ENCODE peak calls at places on chromosomes 7 and 10, in five cellular contexts. V is HFFc6; W is activated gamma-delta T cell; H is A549; O is naive thymus-derived CD4-positive, alpha-beta T cell. K is an unnamed sample.

GRCh38 chr7:127632276-127632910 is 14.5 kb upstream of the PAX4 start:
- DNase-seq in H (no peak), V (peak; percentile 74), O (no peak), W (no peak), K (no peak)

GRCh38 chr10:87734987-87735827 is 75.5 kb downstream of the PAPSS2 start:
- DNase-seq in O (no peak), H (peak; percentile 41), V (peak; percentile 40), W (no peak), K (peak; percentile 23)

GRCh38 chr7:90973146-90973545 is 291.1 kb upstream of the FZD1 start:
- DNase-seq in O (no peak), H (peak; percentile 8), V (peak; percentile 3), W (no peak), K (no peak)

GRCh38 chr10:60377955-60378354 is 11.7 kb downstream of the ANK3 start:
- DNase-seq in W (no peak), H (no peak), V (peak; percentile 7), O (no peak), K (no peak)

GRCh38 chr7:8261711-8262695 is at the start of gene ICA1:
- DNase-seq in O (peak; percentile 13), H (peak; percentile 45), W (no peak), V (no peak), K (peak; percentile 89)

GRCh38 chr10:50469778-50470193 is 154.0 kb downstream of the SGMS1 start:
- DNase-seq in H (no peak), V (no peak), W (no peak), O (no peak), K (no peak)

GRCh38 chr10:131706476-131706875 is 194.3 kb upstream of the PPP2R2D start:
- DNase-seq in V (no peak), W (no peak), O (no peak), H (no peak), K (no peak)

GRCh38 chr7:158244873-158245723 is 342.5 kb downstream of the PTPRN2 start:
- DNase-seq in W (no peak), V (no peak), H (no peak), O (no peak), K (no peak)

GRCh38 chr7:1673581-1674102 is 3.6 kb downstream of the ELFN1 start:
- DNase-seq in W (no peak), O (no peak), H (no peak), V (no peak), K (no peak)

GRCh38 chr10:42976353-42977031 is 100.4 kb upstream of the RET start:
- DNase-seq in V (no peak), H (no peak), W (no peak), O (peak; percentile 2), K (no peak)

GRCh38 chr7:111357691-111358090 is 204.6 kb downstream of the IMMP2L start:
- DNase-seq in V (peak; percentile 55), W (no peak), O (no peak), H (peak; percentile 18), K (no peak)

GRCh38 chr7:85095357-85095756 is 91.5 kb downstream of the SEMA3D start:
- DNase-seq in W (no peak), H (no peak), O (no peak), V (no peak), K (no peak)

GRCh38 chr10:873020-873419 is 58.5 kb downstream of the LARP4B start:
- DNase-seq in O (no peak), V (no peak), W (no peak), H (no peak), K (no peak)